ENCODE peak calls at places on chromosomes 11 and 22, in eight cellular contexts. One of them, this sample, is unnamed.

GRCh38 chr11:129618046-129618569 is 197.5 kb upstream of the TMEM45B start:
- DNase-seq in HAP-1: no peak
- DNase-seq in fibroblast of pulmonary artery: no peak
- DNase-seq in bronchial epithelial cell: no peak
- DNase-seq in A549: no peak
- DNase-seq in aorta: no peak
- DNase-seq in heart right ventricle: no peak
- DNase-seq in tibial artery: no peak
- DNase-seq in this sample: no peak

GRCh38 chr11:112310414-112310813 is 49.8 kb upstream of the PLET1 start:
- DNase-seq in tibial artery: no peak
- DNase-seq in heart right ventricle: no peak
- DNase-seq in aorta: no peak
- DNase-seq in bronchial epithelial cell: peak
- DNase-seq in HAP-1: no peak
- DNase-seq in A549: no peak
- DNase-seq in fibroblast of pulmonary artery: peak
- DNase-seq in this sample: no peak

GRCh38 chr11:86620796-86621575 is 51.4 kb downstream of the ME3 start:
- DNase-seq in tibial artery: peak
- DNase-seq in heart right ventricle: no peak
- DNase-seq in bronchial epithelial cell: no peak
- DNase-seq in fibroblast of pulmonary artery: peak
- DNase-seq in A549: no peak
- DNase-seq in HAP-1: no peak
- DNase-seq in aorta: no peak
- DNase-seq in this sample: peak

GRCh38 chr22:48335442-48336139 is 1492.1 kb downstream of the BRD1 start:
- DNase-seq in heart right ventricle: no peak
- DNase-seq in HAP-1: no peak
- DNase-seq in fibroblast of pulmonary artery: no peak
- DNase-seq in aorta: no peak
- DNase-seq in bronchial epithelial cell: no peak
- DNase-seq in tibial artery: no peak
- DNase-seq in A549: no peak
- DNase-seq in this sample: peak

GRCh38 chr11:69215784-69216415 is 60.2 kb downstream of the SMIM38 start:
- DNase-seq in aorta: no peak
- DNase-seq in HAP-1: no peak
- DNase-seq in bronchial epithelial cell: peak
- DNase-seq in heart right ventricle: no peak
- DNase-seq in tibial artery: peak
- DNase-seq in A549: peak
- DNase-seq in fibroblast of pulmonary artery: no peak
- DNase-seq in this sample: no peak

GRCh38 chr11:36363361-36364272 is 67.5 kb downstream of the PRR5L start:
- DNase-seq in fibroblast of pulmonary artery: no peak
- DNase-seq in aorta: no peak
- DNase-seq in heart right ventricle: no peak
- DNase-seq in HAP-1: no peak
- DNase-seq in A549: no peak
- DNase-seq in bronchial epithelial cell: peak
- DNase-seq in tibial artery: no peak
- DNase-seq in this sample: no peak

GRCh38 chr22:48594757-48595510 is 1232.7 kb downstream of the BRD1 start:
- DNase-seq in heart right ventricle: no peak
- DNase-seq in HAP-1: no peak
- DNase-seq in aorta: no peak
- DNase-seq in A549: no peak
- DNase-seq in fibroblast of pulmonary artery: no peak
- DNase-seq in bronchial epithelial cell: no peak
- DNase-seq in tibial artery: no peak
- DNase-seq in this sample: peak

GRCh38 chr11:73274722-73275380 is 2.7 kb downstream of the P2RY6 start:
- DNase-seq in heart right ventricle: no peak
- DNase-seq in fibroblast of pulmonary artery: no peak
- DNase-seq in HAP-1: no peak
- DNase-seq in aorta: peak
- DNase-seq in tibial artery: no peak
- DNase-seq in bronchial epithelial cell: no peak
- DNase-seq in A549: no peak
- DNase-seq in this sample: no peak

GRCh38 chr11:73995731-73996130 is 13.1 kb upstream of the UCP2 start:
- DNase-seq in heart right ventricle: no peak
- DNase-seq in HAP-1: no peak
- DNase-seq in tibial artery: no peak
- DNase-seq in bronchial epithelial cell: no peak
- DNase-seq in aorta: no peak
- DNase-seq in A549: no peak
- DNase-seq in fibroblast of pulmonary artery: no peak
- DNase-seq in this sample: no peak

GRCh38 chr11:69489031-69489745 is 7.7 kb downstream of the LINC01488 start:
- DNase-seq in HAP-1: no peak
- DNase-seq in bronchial epithelial cell: no peak
- DNase-seq in aorta: peak
- DNase-seq in A549: no peak
- DNase-seq in fibroblast of pulmonary artery: no peak
- DNase-seq in tibial artery: no peak
- DNase-seq in heart right ventricle: peak
- DNase-seq in this sample: peak

GRCh38 chr22:49760630-49761571 is 66.8 kb downstream of the BRD1 start:
- DNase-seq in fibroblast of pulmonary artery: no peak
- DNase-seq in tibial artery: no peak
- DNase-seq in HAP-1: no peak
- DNase-seq in A549: no peak
- DNase-seq in bronchial epithelial cell: peak
- DNase-seq in aorta: no peak
- DNase-seq in heart right ventricle: no peak
- DNase-seq in this sample: no peak

GRCh38 chr11:39374963-39375698 is 2084.3 kb downstream of the LRRC4C start:
- DNase-seq in aorta: no peak
- DNase-seq in HAP-1: peak
- DNase-seq in bronchial epithelial cell: peak
- DNase-seq in tibial artery: no peak
- DNase-seq in heart right ventricle: no peak
- DNase-seq in fibroblast of pulmonary artery: peak
- DNase-seq in A549: peak
- DNase-seq in this sample: no peak

GRCh38 chr11:123247813-123248379 is 52.8 kb upstream of the CLMP start:
- DNase-seq in tibial artery: no peak
- DNase-seq in aorta: no peak
- DNase-seq in A549: no peak
- DNase-seq in fibroblast of pulmonary artery: no peak
- DNase-seq in bronchial epithelial cell: no peak
- DNase-seq in HAP-1: no peak
- DNase-seq in heart right ventricle: no peak
- DNase-seq in this sample: no peak

GRCh38 chr22:50199836-50200332 is 927 bp upstream of the SELENOO start:
- DNase-seq in tibial artery: no peak
- DNase-seq in fibroblast of pulmonary artery: no peak
- DNase-seq in bronchial epithelial cell: no peak
- DNase-seq in HAP-1: peak
- DNase-seq in aorta: no peak
- DNase-seq in A549: no peak
- DNase-seq in heart right ventricle: no peak
- DNase-seq in this sample: no peak

GRCh38 chr11:62921573-62922188 is 518 bp upstream of the CHRM1 start:
- DNase-seq in bronchial epithelial cell: peak
- DNase-seq in HAP-1: no peak
- DNase-seq in heart right ventricle: no peak
- DNase-seq in fibroblast of pulmonary artery: peak
- DNase-seq in A549: no peak
- DNase-seq in aorta: peak
- DNase-seq in tibial artery: no peak
- DNase-seq in this sample: no peak

GRCh38 chr11:70131606-70132190 is 53.6 kb downstream of the ANO1 start:
- DNase-seq in tibial artery: no peak
- DNase-seq in aorta: no peak
- DNase-seq in HAP-1: no peak
- DNase-seq in bronchial epithelial cell: no peak
- DNase-seq in fibroblast of pulmonary artery: no peak
- DNase-seq in A549: no peak
- DNase-seq in heart right ventricle: no peak
- DNase-seq in this sample: no peak

GRCh38 chr11:77027275-77027674 is 6.9 kb upstream of the B3GNT6 start:
- DNase-seq in tibial artery: no peak
- DNase-seq in A549: no peak
- DNase-seq in fibroblast of pulmonary artery: no peak
- DNase-seq in bronchial epithelial cell: peak
- DNase-seq in aorta: no peak
- DNase-seq in HAP-1: no peak
- DNase-seq in heart right ventricle: no peak
- DNase-seq in this sample: no peak

GRCh38 chr11:69135420-69136363 is 20.0 kb upstream of the SMIM38 start:
- DNase-seq in bronchial epithelial cell: no peak
- DNase-seq in tibial artery: no peak
- DNase-seq in aorta: no peak
- DNase-seq in heart right ventricle: no peak
- DNase-seq in fibroblast of pulmonary artery: no peak
- DNase-seq in HAP-1: no peak
- DNase-seq in A549: no peak
- DNase-seq in this sample: no peak

GRCh38 chr11:108115495-108116140 is 5.7 kb upstream of the ACAT1 start:
- DNase-seq in fibroblast of pulmonary artery: peak
- DNase-seq in HAP-1: no peak
- DNase-seq in tibial artery: peak
- DNase-seq in A549: peak
- DNase-seq in bronchial epithelial cell: peak
- DNase-seq in heart right ventricle: peak
- DNase-seq in aorta: peak
- DNase-seq in this sample: peak

GRCh38 chr22:48743601-48744282 is 1083.9 kb downstream of the BRD1 start:
- DNase-seq in tibial artery: peak
- DNase-seq in A549: no peak
- DNase-seq in aorta: peak
- DNase-seq in fibroblast of pulmonary artery: no peak
- DNase-seq in heart right ventricle: no peak
- DNase-seq in bronchial epithelial cell: no peak
- DNase-seq in HAP-1: no peak
- DNase-seq in this sample: no peak

GRCh38 chr22:37933711-37934376 is 19.6 kb downstream of the C22orf23 start:
- DNase-seq in bronchial epithelial cell: peak
- DNase-seq in tibial artery: peak
- DNase-seq in HAP-1: peak
- DNase-seq in A549: peak
- DNase-seq in fibroblast of pulmonary artery: peak
- DNase-seq in heart right ventricle: peak
- DNase-seq in aorta: peak
- DNase-seq in this sample: peak

GRCh38 chr11:73331138-73331916 is 23.3 kb downstream of the ARHGEF17 start:
- DNase-seq in HAP-1: peak
- DNase-seq in heart right ventricle: peak
- DNase-seq in tibial artery: no peak
- DNase-seq in aorta: no peak
- DNase-seq in fibroblast of pulmonary artery: peak
- DNase-seq in A549: no peak
- DNase-seq in bronchial epithelial cell: no peak
- DNase-seq in this sample: no peak

GRCh38 chr11:104918113-104918824 is 20.0 kb upstream of the CASP12 start:
- DNase-seq in bronchial epithelial cell: peak
- DNase-seq in HAP-1: no peak
- DNase-seq in A549: no peak
- DNase-seq in tibial artery: no peak
- DNase-seq in heart right ventricle: no peak
- DNase-seq in fibroblast of pulmonary artery: peak
- DNase-seq in aorta: no peak
- DNase-seq in this sample: no peak
- H3K4me3 ChIP-seq in bronchial epithelial cell: peak
- H3K4me3 ChIP-seq in HAP-1: no peak
- H3K4me3 ChIP-seq in A549: peak
- H3K4me3 ChIP-seq in tibial artery: peak
- H3K4me3 ChIP-seq in heart right ventricle: peak
- H3K4me3 ChIP-seq in fibroblast of pulmonary artery: peak
- H3K4me3 ChIP-seq in aorta: peak
- H3K4me3 ChIP-seq in this sample: peak

DNA sequence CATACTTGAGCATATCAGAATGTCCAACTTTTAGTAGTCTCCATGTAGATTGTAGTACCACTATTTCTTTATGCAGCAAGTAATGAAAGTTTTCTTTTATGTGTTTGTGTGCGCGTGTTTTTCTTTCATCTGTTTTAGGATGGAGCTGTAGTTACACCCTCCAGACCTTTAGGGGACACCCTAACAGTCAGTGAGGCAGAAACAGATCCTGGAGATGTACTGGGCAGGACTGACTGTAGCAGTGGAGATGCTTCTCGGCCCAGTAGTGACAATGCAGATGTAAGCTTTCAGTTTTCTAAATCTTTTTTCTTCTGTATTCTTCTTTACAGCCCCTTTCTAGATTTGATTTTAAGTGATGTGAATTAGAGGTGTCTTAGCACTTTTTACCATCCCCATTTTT is 79.9 kb upstream of the GRIK4 start:
- DNase-seq in heart right ventricle: no peak
- DNase-seq in A549: peak
- DNase-seq in bronchial epithelial cell: peak
- DNase-seq in HAP-1: no peak
- DNase-seq in tibial artery: no peak
- DNase-seq in fibroblast of pulmonary artery: peak
- DNase-seq in aorta: no peak
- DNase-seq in this sample: no peak
- H3K4me3 ChIP-seq in heart right ventricle: no peak
- H3K4me3 ChIP-seq in A549: peak
- H3K4me3 ChIP-seq in bronchial epithelial cell: no peak
- H3K4me3 ChIP-seq in HAP-1: no peak
- H3K4me3 ChIP-seq in tibial artery: peak
- H3K4me3 ChIP-seq in fibroblast of pulmonary artery: no peak
- H3K4me3 ChIP-seq in aorta: no peak
- H3K4me3 ChIP-seq in this sample: peak

GRCh38 chr11:8096575-8096974 is 15.6 kb downstream of the TUB start:
- DNase-seq in tibial artery: no peak
- DNase-seq in A549: no peak
- DNase-seq in HAP-1: no peak
- DNase-seq in fibroblast of pulmonary artery: no peak
- DNase-seq in heart right ventricle: no peak
- DNase-seq in aorta: no peak
- DNase-seq in bronchial epithelial cell: no peak
- DNase-seq in this sample: no peak
- H3K4me3 ChIP-seq in tibial artery: no peak
- H3K4me3 ChIP-seq in A549: no peak
- H3K4me3 ChIP-seq in HAP-1: no peak
- H3K4me3 ChIP-seq in fibroblast of pulmonary artery: no peak
- H3K4me3 ChIP-seq in heart right ventricle: no peak
- H3K4me3 ChIP-seq in aorta: no peak
- H3K4me3 ChIP-seq in bronchial epithelial cell: no peak
- H3K4me3 ChIP-seq in this sample: no peak

DNA sequence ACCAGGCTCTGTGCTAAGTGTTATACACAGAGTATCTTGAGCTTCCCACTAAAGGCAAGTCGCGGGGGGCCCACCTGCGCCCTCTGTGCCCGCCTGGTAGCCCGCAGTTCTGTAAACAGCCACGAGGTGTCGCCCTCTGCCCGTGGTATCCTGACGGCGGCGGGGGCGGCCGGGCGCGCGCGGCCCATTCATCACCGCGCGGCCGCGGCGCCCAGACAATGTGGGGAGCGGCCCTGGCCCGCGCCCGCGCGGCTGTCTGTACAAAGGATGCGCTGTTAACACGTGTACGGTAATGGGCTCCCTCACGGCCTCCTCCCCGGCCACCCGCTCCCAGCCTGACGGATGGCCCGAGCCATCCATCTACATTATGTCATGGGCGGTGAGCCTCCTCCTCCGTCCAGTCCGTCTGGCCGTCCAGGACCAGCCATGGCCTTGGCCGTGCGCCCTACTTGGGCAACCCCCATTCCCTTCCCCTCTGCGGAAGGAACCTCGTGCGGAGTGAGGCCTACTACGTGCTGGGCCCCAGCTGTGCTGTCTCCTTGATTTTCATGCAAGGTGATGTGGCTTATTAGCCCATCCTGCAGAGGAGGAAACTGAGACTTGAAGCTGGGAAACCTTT is 99.4 kb downstream of the MIAT start:
- DNase-seq in tibial artery: peak
- DNase-seq in bronchial epithelial cell: peak
- DNase-seq in heart right ventricle: peak
- DNase-seq in aorta: peak
- DNase-seq in A549: no peak
- DNase-seq in fibroblast of pulmonary artery: peak
- DNase-seq in HAP-1: peak
- DNase-seq in this sample: peak
- H3K4me3 ChIP-seq in tibial artery: peak
- H3K4me3 ChIP-seq in bronchial epithelial cell: no peak
- H3K4me3 ChIP-seq in heart right ventricle: no peak
- H3K4me3 ChIP-seq in aorta: no peak
- H3K4me3 ChIP-seq in A549: no peak
- H3K4me3 ChIP-seq in fibroblast of pulmonary artery: peak
- H3K4me3 ChIP-seq in HAP-1: peak
- H3K4me3 ChIP-seq in this sample: peak

This sample was measured in psoas muscle.